ENCODE peak calls at places on chromosomes 1 and 21, in four cellular contexts. S is fibroblast of lung, N is breast epithelium, P is tibial nerve. H is an unnamed sample.

GRCh38 chr1:203669739-203670138 is 43.1 kb downstream of the ATP2B4 start:
- DNase-seq in P (no peak), S (peak; percentile 44), N (no peak), H (no peak)

GRCh38 chr1:71046891-71047634 is 553 bp downstream of the PTGER3 start:
- DNase-seq in S (no peak), P (no peak), N (peak; percentile 51), H (no peak)

GRCh38 chr1:14726606-14727005 is 128.1 kb downstream of the KAZN start:
- DNase-seq in P (no peak), S (no peak), N (no peak), H (no peak)

GRCh38 chr1:105138445-105138821 is 1388.7 kb downstream of the AMY1C start:
- DNase-seq in N (no peak), S (peak; percentile 10), P (no peak), H (no peak)

GRCh38 chr1:115476616-115477015 is 138.6 kb upstream of the NGF start:
- DNase-seq in P (no peak), N (no peak), S (peak; percentile 15), H (no peak)

GRCh38 chr1:56188216-56188615 is 391.1 kb downstream of the PLPP3 start:
- DNase-seq in S (no peak), N (no peak), P (no peak), H (no peak)

GRCh38 chr1:230668227-230668626 is 25.9 kb downstream of the COG2 start:
- DNase-seq in N (no peak), S (no peak), P (no peak), H (no peak)

GRCh38 chr1:94727846-94728715 is 92.1 kb upstream of the SLC44A3 start:
- DNase-seq in N (no peak), S (peak; percentile 94), P (no peak), H (no peak)

GRCh38 chr1:85818371-85818770 is 110.1 kb upstream of the ZNHIT6 start:
- DNase-seq in S (peak; percentile 47), N (no peak), P (no peak), H (no peak)

GRCh38 chr1:55695151-55695550 is 480.0 kb upstream of the USP24 start:
- DNase-seq in P (no peak), S (no peak), N (no peak), H (no peak)

GRCh38 chr1:75338974-75339483 is 204.8 kb downstream of the LHX8 start:
- DNase-seq in N (no peak), P (no peak), S (no peak), H (no peak)

GRCh38 chr1:227268943-227269342 is 49.3 kb downstream of the CDC42BPA start:
- DNase-seq in N (no peak), S (peak; percentile 9), P (no peak), H (no peak)

GRCh38 chr1:15154480-15155036 is 1.0 kb downstream of the TMEM51 start:
- DNase-seq in N (no peak), P (no peak), S (no peak), H (no peak)

GRCh38 chr1:119880063-119880462 is 16.3 kb downstream of the ADAM30 start:
- DNase-seq in P (no peak), S (no peak), N (no peak), H (no peak)

GRCh38 chr1:178354816-178355215 is 141.9 kb downstream of the CLEC20A start:
- DNase-seq in S (no peak), P (no peak), N (no peak), H (no peak)

GRCh38 chr1:3409737-3410434 is 44.6 kb upstream of the ARHGEF16 start:
- DNase-seq in P (peak; percentile 39), N (peak; percentile 62), S (peak; percentile 34), H (no peak)

GRCh38 chr1:166527752-166528151 is 311.5 kb upstream of the POGK start:
- DNase-seq in N (no peak), P (no peak), S (no peak), H (no peak)

GRCh38 chr1:63935553-63935952 is 161.7 kb downstream of the ROR1 start:
- DNase-seq in S (no peak), P (no peak), N (no peak), H (no peak)

GRCh38 chr1:150288822-150289221 is 4.8 kb upstream of the MRPS21 start:
- DNase-seq in S (no peak), P (no peak), N (no peak), H (no peak)

GRCh38 chr1:46404482-46405203 is 10.5 kb downstream of the FAAH start:
- DNase-seq in N (no peak), S (no peak), P (no peak), H (no peak)

GRCh38 chr1:32486463-32487113 is 21.7 kb downstream of the ZBTB8B start:
- DNase-seq in N (no peak), P (no peak), S (no peak), H (no peak)

GRCh38 chr1:223233019-223233409 is 90.0 kb upstream of the TLR5 start:
- DNase-seq in S (no peak), N (no peak), P (no peak), H (no peak)

GRCh38 chr1:44739361-44740178 is at the start of gene KIF2C:
- DNase-seq in S (peak; percentile 98), P (peak; percentile 94), N (peak; percentile 95), H (peak; percentile 94)

GRCh38 chr21:31372176-31372765 is 28.2 kb upstream of the TIAM1 start:
- DNase-seq in S (no peak), P (no peak), N (no peak), H (no peak)

GRCh38 chr1:78370779-78371482 is 119.8 kb upstream of the PTGFR start:
- DNase-seq in S (peak; percentile 75), P (no peak), N (no peak), H (no peak)

GRCh38 chr1:195960580-195960979 is 647.7 kb downstream of the KCNT2 start:
- DNase-seq in S (no peak), N (no peak), P (no peak), H (no peak)

GRCh38 chr1:195962051-195962450 is 646.2 kb downstream of the KCNT2 start:
- DNase-seq in P (no peak), S (peak; percentile 3), N (no peak), H (no peak)

GRCh38 chr1:195958131-195958530 is 650.1 kb downstream of the KCNT2 start:
- DNase-seq in N (no peak), P (no peak), S (no peak), H (no peak)

GRCh38 chr1:195954848-195955247 is 653.4 kb downstream of the KCNT2 start:
- DNase-seq in N (no peak), P (no peak), S (peak; percentile 9), H (no peak)

DNA sequence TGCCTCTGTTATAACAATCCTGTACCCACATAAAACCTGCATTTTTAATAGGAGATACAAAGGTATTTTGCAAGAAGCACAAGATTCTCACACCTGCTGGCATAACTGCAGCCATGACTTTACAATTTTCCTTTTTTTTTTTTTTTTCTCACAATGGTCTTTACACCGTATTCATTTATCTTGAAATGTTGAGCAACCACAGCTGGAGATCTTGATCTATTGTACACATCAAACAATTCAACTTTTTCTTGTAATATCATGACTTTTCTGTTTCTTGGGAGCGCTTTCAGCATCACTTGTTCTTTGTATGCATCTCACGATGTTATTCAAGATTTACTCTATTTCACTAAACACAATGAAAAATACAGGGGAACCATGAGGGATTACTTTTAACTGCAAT is 651.4 kb downstream of the KCNT2 start:
- DNase-seq in S (no peak), P (no peak), N (no peak), H (no peak)
- TF ChIP-seq CTCF in S (no peak), P (no peak), N (no peak), H (no peak)

GRCh38 chr1:43653339-43653738 is 3.4 kb downstream of the KDM4A start:
- DNase-seq in N (no peak), P (no peak), S (peak; percentile 23), H (no peak)
- H3K27ac ChIP-seq in N (no peak overlapping the region), P (no peak overlapping the region), S (no peak overlapping the region), H (no peak overlapping the region)

GRCh38 chr1:147077936-147078605 is 94.2 kb downstream of the PRKAB2 start:
- DNase-seq in S (no peak), P (no peak), N (no peak), H (no peak)
- H3K9me3 ChIP-seq in S (no peaks in the 10 kb centered on the region), P (no peaks in the 10 kb centered on the region), N (no peaks in the 10 kb centered on the region), H (no peaks in the 10 kb centered on the region)

DNA sequence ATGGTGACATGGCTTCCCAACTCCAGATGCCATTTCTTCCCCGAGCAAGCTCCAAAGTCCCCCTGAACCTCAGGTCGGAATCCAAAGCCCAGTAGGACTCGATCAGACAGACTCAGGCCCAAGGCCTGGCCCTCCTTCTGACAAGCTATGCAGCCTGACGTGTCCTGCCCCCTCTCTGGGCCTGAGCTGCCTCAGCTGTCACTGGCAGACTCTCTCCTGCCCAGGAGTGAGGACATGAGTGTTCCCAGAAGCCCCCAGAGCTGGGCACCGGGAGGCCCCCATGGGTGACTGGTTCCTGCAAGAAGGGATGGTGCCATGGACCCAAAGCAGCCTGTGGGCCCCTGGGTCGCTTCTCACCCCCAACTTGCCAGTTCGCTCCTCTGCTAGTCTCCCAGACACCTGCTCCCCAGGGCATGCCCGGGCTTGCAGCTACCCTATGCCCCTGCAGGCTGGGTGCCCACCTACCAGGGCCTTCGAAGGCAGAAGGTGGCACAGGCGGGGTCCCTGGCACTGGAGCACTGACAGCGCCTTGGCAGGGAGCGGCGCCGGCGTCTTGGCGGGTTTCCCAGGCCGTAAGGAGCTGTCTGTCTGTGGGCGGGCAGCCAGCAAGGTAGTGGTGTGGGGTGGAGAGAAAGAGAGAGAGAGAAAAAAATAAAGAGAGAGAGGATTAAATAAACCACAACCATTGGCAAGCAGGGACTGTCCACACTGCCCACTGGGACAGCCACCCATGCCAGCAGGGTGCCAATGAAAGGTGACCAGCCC is 2.3 kb downstream of the EDN2 start:
- DNase-seq in S (no peak), P (no peak), N (peak; percentile 91), H (no peak)
- TF ChIP-seq CTCF in S (no peak), P (no peak), N (no peak), H (no peak)

GRCh38 chr1:27542463-27543273 is 52.7 kb upstream of the WASF2 start:
- DNase-seq in S (peak; percentile 47), N (no peak), P (no peak), H (no peak)

GRCh38 chr1:27545876-27546275 is 55.9 kb upstream of the WASF2 start:
- DNase-seq in S (no peak), N (no peak), P (no peak), H (no peak)

GRCh38 chr1:27548136-27548853 is 55.6 kb downstream of the AHDC1 start:
- DNase-seq in N (no peak), S (no peak), P (no peak), H (no peak)

GRCh38 chr1:27547220-27548116 is 56.5 kb downstream of the AHDC1 start:
- DNase-seq in N (no peak), P (no peak), S (no peak), H (no peak)

GRCh38 chr1:27544818-27545612 is 55.0 kb upstream of the WASF2 start:
- DNase-seq in P (no peak), N (no peak), S (peak; percentile 73), H (no peak)
- H3K27ac ChIP-seq in P (peak overlapping the region; percentile 88), N (peak overlapping the region; percentile 90), S (peak overlapping the region; percentile 55), H (no peak overlapping the region)